ENCODE peak calls at places on chromosomes 11 and 22, in six cellular contexts. V, L, F, Y, G and C are unnamed samples. For H3K4me1, the result is how much of the 10 kb centered on the place peaks cover.

GRCh38 chr11:117181586-117182550 is 3.3 kb downstream of the SIDT2 start:
- DNase-seq in V (no peak), L (no peak), F (no peak), Y (no peak), G (no peak), C (no peak)

GRCh38 chr11:99154277-99154676 is 133.5 kb downstream of the CNTN5 start:
- DNase-seq in V (no peak), L (no peak), F (no peak), Y (no peak), G (no peak), C (no peak)

GRCh38 chr22:38758276-38758945 is 2.6 kb upstream of the SUN2 start:
- DNase-seq in V (no peak), L (no peak), F (peak), Y (no peak), G (no peak), C (no peak)

GRCh38 chr11:128323381-128323780 is 264.0 kb downstream of the ETS1 start:
- DNase-seq in V (peak), L (no peak), F (peak), Y (peak), G (peak), C (no peak)

GRCh38 chr22:26623984-26624383 is 2.2 kb downstream of the CRYBA4 start:
- DNase-seq in V (no peak), L (no peak), F (no peak), Y (no peak), G (no peak), C (no peak)

GRCh38 chr11:68256331-68256741 is 15.4 kb downstream of the C11orf24 start:
- DNase-seq in V (peak), L (no peak), F (no peak), Y (peak), G (no peak), C (no peak)

GRCh38 chr11:82458777-82459176 is 274.9 kb downstream of the FAM181B start:
- DNase-seq in V (no peak), L (no peak), F (no peak), Y (no peak), G (no peak), C (no peak)

GRCh38 chr11:88709567-88709966 is 356.2 kb downstream of the GRM5 start:
- DNase-seq in V (peak), L (no peak), F (no peak), Y (no peak), G (no peak), C (no peak)

GRCh38 chr22:38080847-38081635 is 2.9 kb downstream of the SLC16A8 start:
- DNase-seq in V (peak), L (peak), F (no peak), Y (peak), G (peak), C (no peak)

GRCh38 chr22:45680932-45681700 is 9.5 kb downstream of the ATXN10 start:
- DNase-seq in V (peak), L (no peak), F (no peak), Y (peak), G (peak), C (no peak)
- H3K4me1 ChIP-seq in V (half or more), L (under half), F (under half), Y (under half), G (under half), C (under half)

GRCh38 chr11:1871531-1871930 is 18.6 kb downstream of the LSP1 start:
- DNase-seq in V (no peak), L (no peak), F (no peak), Y (no peak), G (no peak), C (no peak)

GRCh38 chr11:1870326-1870696 is 17.4 kb downstream of the LSP1 start:
- DNase-seq in V (no peak), L (no peak), F (no peak), Y (no peak), G (no peak), C (no peak)

GRCh38 chr11:1873048-1873812 is 18.5 kb downstream of the PRR33 start:
- DNase-seq in V (peak), L (no peak), F (no peak), Y (peak), G (peak), C (no peak)

GRCh38 chr11:1870721-1871466 is 18.0 kb downstream of the LSP1 start:
- DNase-seq in V (peak), L (peak), F (no peak), Y (no peak), G (peak), C (no peak)

GRCh38 chr11:1872267-1872985 is 19.3 kb downstream of the PRR33 start:
- DNase-seq in V (no peak), L (no peak), F (no peak), Y (no peak), G (no peak), C (no peak)
- H3K4me1 ChIP-seq in V (under half), L (under half), F (half or more), Y (under half), G (under half), C (under half)

DNA sequence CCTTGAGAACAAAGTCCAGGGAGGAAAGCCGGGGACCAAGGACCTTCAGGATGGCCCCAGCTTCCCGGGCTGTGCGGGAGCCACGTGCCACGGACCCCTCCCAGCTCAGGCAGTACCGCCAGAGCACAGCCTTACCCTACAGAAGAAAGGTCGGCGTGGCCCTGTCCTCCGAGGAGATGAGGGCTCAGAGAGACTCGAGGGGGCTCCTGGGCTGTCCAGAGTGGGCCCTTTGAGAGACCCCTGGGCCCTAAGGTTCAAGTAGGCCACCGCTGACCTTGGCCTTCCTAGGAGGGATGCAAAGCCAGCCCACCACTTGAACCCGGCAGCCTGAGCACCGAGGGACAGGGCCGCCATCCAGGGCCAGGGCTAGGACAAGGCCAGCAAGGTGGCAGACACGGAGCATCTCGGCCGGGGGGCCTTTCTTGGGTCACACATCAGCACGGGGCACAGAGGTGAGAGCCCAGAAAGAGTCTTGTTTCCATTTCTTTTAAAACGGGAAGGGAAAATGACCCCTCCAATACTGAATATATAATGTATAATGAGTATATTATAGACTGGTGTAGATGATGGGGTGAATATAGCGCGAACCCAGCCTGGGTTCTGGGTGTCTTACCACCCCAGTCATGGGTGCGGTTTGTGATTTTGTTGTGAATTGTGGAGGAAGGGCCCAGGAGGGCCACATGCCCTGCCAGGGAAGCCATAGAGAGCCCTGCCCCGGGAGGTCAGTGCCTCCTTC is 34.4 kb upstream of the PPARA start:
- DNase-seq in V (no peak), L (no peak), F (no peak), Y (no peak), G (no peak), C (peak)
- H3K4me1 ChIP-seq in V (under half), L (half or more), F (under half), Y (half or more), G (under half), C (under half)

DNA sequence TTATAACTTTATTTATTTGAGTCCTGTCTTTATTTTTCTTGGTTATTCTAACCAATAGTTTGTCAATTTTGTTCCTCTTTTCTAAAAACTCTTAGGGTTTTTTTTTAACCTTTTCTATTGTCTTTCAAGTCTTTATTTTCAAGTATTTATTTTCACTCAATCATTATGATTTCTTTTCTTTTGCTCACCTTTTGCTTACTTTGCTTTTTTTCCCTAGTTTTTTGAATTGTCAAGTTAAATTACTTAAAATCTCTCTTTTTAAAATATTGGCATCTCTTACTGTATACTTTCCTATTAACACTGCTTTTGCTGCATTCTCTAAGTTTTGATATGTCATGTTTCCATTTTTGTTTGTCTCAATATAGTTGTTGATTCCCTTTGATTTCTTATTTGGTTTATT is 396.8 kb upstream of the CCDC179 start:
- DNase-seq in V (no peak), L (no peak), F (no peak), Y (no peak), G (no peak), C (no peak)
- H3K4me1 ChIP-seq in V (under half), L (under half), F (under half), Y (under half), G (under half), C (under half)

DNA sequence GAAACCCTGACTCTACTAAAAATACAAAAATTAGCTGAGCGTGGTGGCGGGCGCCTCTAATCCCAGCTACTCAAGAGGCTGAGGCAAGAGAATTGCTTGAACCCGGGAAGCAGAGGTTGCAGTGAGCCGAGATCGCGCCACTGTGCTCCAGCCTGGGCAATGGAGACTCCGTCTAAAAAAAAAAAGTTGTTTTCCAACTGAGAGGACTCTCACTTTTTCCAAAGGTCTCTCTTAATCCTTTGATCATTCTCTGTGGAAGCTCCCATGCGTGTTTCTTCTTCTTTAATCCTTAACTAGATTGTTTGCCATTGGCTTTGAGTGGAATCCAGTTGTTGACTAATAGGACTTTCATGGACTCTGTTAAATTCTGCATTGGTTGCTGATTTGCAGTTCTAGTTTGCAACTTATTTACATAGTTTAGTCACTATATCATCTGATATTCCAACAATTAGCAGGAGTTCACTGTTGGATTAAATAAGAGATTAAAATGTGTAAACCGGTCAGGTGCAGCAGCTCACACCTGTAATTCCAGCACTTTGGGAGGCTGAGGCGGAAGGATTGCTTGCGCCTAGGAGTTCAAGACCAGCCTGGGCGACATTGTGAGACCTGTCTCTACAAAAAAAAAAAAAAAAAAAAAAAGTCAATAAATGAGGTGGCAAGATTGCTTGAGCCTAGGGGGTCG is 79.7 kb downstream of the C22orf31 start:
- DNase-seq in V (no peak), L (no peak), F (no peak), Y (no peak), G (no peak), C (no peak)
- H3K4me1 ChIP-seq in V (under half), L (under half), F (under half), Y (half or more), G (under half), C (under half)

GRCh38 chr11:2789791-2790580 is 90.2 kb upstream of the KCNQ1OT1 start:
- DNase-seq in V (no peak), L (peak), F (no peak), Y (no peak), G (no peak), C (peak)
- H3K4me1 ChIP-seq in V (under half), L (under half), F (under half), Y (under half), G (under half), C (under half)

GRCh38 chr22:49968313-49968830 is 7.8 kb downstream of the PIM3 start:
- DNase-seq in V (no peak), L (peak), F (no peak), Y (no peak), G (no peak), C (peak)
- H3K4me1 ChIP-seq in V (under half), L (half or more), F (half or more), Y (half or more), G (under half), C (under half)

GRCh38 chr22:23769321-23769965 is 1.7 kb upstream of the CHCHD10 start:
- DNase-seq in V (no peak), L (no peak), F (no peak), Y (no peak), G (no peak), C (no peak)

GRCh38 chr22:23763579-23764331 is 965 bp downstream of the C22orf15 start:
- DNase-seq in V (no peak), L (no peak), F (no peak), Y (no peak), G (no peak), C (no peak)

GRCh38 chr22:23767303-23767672 is 484 bp downstream of the CHCHD10 start:
- DNase-seq in V (no peak), L (no peak), F (no peak), Y (no peak), G (no peak), C (no peak)

GRCh38 chr22:23764931-23765881 is 2.4 kb downstream of the C22orf15 start:
- DNase-seq in V (no peak), L (no peak), F (no peak), Y (no peak), G (no peak), C (no peak)

GRCh38 chr22:23767673-23768548 is at the start of gene CHCHD10:
- DNase-seq in V (peak), L (peak), F (peak), Y (peak), G (peak), C (peak)
- H3K4me1 ChIP-seq in V (under half), L (under half), F (under half), Y (under half), G (under half), C (half or more)

DNA sequence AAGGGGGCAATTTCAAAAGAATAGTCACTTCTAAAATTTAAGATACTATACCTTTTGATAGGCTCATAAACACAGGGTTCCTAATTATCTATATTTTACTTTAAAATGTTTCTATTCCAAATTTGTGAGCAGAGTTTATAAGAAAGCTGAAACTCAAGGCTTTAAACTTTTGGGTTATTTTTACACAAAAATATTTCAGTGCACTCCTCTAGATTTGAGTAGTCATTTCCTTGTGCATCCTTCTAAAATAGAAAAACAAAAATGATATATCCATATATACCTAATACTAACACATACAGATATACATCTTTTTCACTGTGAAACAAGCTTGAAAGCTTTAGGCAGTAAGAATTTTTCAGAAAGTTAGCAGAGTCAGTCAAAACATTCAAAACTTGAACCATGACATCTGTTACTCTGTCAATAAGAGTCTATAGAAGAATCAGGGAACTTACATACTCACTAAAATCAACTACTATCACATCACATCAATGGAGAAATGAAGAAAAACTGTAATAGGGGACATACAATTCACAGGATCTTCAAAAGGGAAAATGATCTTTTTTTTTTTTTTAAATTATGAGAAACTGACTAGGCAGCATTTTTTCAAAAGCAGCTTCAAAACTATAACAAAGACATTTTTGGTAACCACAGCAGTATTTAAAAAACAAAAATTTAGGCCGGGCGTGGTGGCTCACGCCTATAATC is 5.1 kb downstream of the PHF21A start:
- DNase-seq in V (no peak), L (no peak), F (no peak), Y (no peak), G (no peak), C (no peak)
- H3K4me1 ChIP-seq in V (under half), L (half or more), F (half or more), Y (under half), G (under half), C (under half)

GRCh38 chr11:65415499-65416340 is 6.9 kb upstream of the NEAT1 start:
- DNase-seq in V (peak), L (peak), F (no peak), Y (no peak), G (no peak), C (peak)
- H3K4me1 ChIP-seq in V (under half), L (half or more), F (half or more), Y (half or more), G (under half), C (under half)